ENCODE peak calls at places on chromosomes 2 and 18, in four cellular contexts. C is A549, B is WTC11, R is HepG2. W is an unnamed sample.

GRCh38 chr2:44137872-44138551 is 30.7 kb upstream of the PPM1B start:
- DNase-seq in B (no peak), R (no peak), C (no peak), W (no peak)

GRCh38 chr18:46173393-46174316 is 69.5 kb downstream of the HAUS1 start:
- DNase-seq in B (peak; percentile 97), C (peak; percentile 83), R (peak; percentile 87), W (peak; percentile 90)

GRCh38 chr2:68934021-68934420 is 18.7 kb downstream of the GKN2 start:
- DNase-seq in C (no peak), B (no peak), R (no peak), W (no peak)

GRCh38 chr18:48949606-48950535 is 894 bp downstream of the SMAD7 start:
- DNase-seq in B (peak; percentile 66), R (no peak), C (no peak), W (peak; percentile 53)

GRCh38 chr18:56873441-56874140 is 222.4 kb downstream of the WDR7 start:
- DNase-seq in R (peak; percentile 28), B (peak; percentile 29), C (no peak), W (peak; percentile 68)

GRCh38 chr18:79682896-79683625 is 3.5 kb downstream of the CTDP1 start:
- DNase-seq in C (no peak), B (no peak), R (no peak), W (no peak)

GRCh38 chr2:172107690-172108586 is 5.2 kb upstream of the DLX2 start:
- DNase-seq in B (no peak), C (no peak), R (no peak), W (no peak)

GRCh38 chr2:96687711-96688640 is 45.4 kb downstream of the FER1L5 start:
- DNase-seq in B (no peak), R (no peak), C (no peak), W (no peak)

GRCh38 chr2:38460313-38460712 is 83.2 kb upstream of the ATL2 start:
- DNase-seq in C (no peak), B (no peak), R (no peak), W (no peak)

GRCh38 chr2:73827018-73827417 is 1.7 kb upstream of the STAMBP start:
- DNase-seq in C (peak; percentile 32), R (no peak), B (no peak), W (peak; percentile 30)

GRCh38 chr2:165793779-165794519 is at the start of gene GALNT3:
- DNase-seq in C (no peak), B (peak; percentile 96), R (no peak), W (no peak)

GRCh38 chr2:121596221-121597080 is 52.8 kb downstream of the CLASP1 start:
- DNase-seq in B (no peak), R (peak; percentile 67), C (peak; percentile 18), W (peak; percentile 81)

GRCh38 chr18:10912790-10913560 is 236.4 kb downstream of the PIEZO2 start:
- DNase-seq in C (no peak), B (no peak), R (peak; percentile 86), W (peak; percentile 97)

GRCh38 chr18:78430171-78430857 is 549.3 kb upstream of the SALL3 start:
- DNase-seq in B (no peak), R (no peak), C (no peak), W (no peak)

GRCh38 chr2:62056341-62056740 is 139.6 kb upstream of the B3GNT2 start:
- DNase-seq in B (no peak), R (no peak), C (no peak), W (no peak)
- TF ChIP-seq JUN in B (no peak), R (no peak), C (no peak), W (no peak)

DNA sequence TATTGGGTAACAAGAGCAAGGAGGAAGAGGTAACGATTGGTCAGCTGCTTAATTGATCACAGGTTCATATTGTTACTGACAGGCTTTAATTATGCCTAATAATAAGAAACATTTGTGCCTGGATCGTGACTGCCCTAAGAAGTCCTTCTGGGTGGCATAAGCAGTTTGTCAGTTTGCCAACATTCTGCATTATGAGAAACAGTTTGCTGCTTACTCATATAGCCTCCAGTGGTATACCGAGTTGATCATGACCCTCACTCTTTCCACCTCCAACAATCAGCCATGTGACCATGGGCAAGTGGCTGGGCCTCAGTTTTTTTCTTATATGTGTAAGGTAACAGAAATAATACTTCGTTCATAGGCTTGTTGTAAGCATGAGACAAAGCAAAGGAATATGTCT is 96.6 kb upstream of the CABLES1 start:
- DNase-seq in C (no peak), R (no peak), B (no peak), W (no peak)
- TF ChIP-seq JUN in C (no peak), R (no peak), B (no peak), W (no peak)

GRCh38 chr2:36013064-36013463 is 342.5 kb upstream of the CRIM1 start:
- DNase-seq in R (no peak), C (no peak), B (no peak), W (peak; percentile 34)
- TF ChIP-seq JUN in R (no peak), C (no peak), B (no peak), W (peak; percentile 34)

DNA sequence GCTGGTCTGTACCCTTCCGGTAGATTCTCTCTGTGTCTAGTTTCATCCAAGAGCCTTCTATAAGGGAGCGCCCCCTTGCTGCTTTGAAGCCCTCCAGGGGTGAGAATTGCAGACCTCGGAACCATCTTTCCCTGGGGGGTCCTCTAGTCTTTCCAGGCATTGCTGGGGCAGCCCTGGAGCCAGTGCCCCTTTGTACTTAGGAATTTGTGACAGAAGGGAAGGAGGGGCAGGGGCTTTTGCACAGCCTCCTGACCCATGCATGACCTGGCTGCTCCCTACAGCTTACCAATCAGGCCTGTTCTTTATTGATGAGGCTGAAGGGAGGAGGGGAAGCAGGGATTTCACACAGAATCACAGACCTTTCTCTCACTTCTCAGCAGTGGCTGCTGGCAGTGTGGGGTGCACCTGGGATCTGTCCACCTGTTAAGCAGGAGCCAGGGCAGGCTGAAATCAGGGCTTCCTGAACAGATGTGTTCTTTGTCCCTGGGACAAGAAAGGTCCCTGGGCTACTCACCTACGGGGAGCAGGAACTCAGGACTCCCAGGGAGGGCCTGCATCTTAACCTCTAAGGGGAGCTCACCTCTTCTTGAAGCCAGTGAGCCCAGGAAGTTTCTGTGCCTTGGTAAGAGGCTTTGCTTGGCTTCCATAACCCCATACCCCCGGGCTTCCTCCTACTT is 56.0 kb upstream of the MAPRE3 start:
- DNase-seq in R (no peak), C (no peak), B (peak; percentile 35), W (no peak)
- TF ChIP-seq JUN in R (no peak), C (no peak), B (no peak), W (no peak)

GRCh38 chr2:54310961-54311360 is 54.9 kb upstream of the TSPYL6 start:
- DNase-seq in C (no peak), B (no peak), R (no peak), W (peak; percentile 35)

GRCh38 chr2:54308782-54309181 is 52.8 kb upstream of the TSPYL6 start:
- DNase-seq in R (peak; percentile 48), C (no peak), B (no peak), W (no peak)

GRCh38 chr2:54308186-54308585 is 52.2 kb upstream of the TSPYL6 start:
- DNase-seq in B (no peak), C (no peak), R (no peak), W (no peak)

GRCh38 chr2:54310314-54310713 is 54.3 kb upstream of the TSPYL6 start:
- DNase-seq in C (no peak), B (no peak), R (peak; percentile 87), W (no peak)

DNA sequence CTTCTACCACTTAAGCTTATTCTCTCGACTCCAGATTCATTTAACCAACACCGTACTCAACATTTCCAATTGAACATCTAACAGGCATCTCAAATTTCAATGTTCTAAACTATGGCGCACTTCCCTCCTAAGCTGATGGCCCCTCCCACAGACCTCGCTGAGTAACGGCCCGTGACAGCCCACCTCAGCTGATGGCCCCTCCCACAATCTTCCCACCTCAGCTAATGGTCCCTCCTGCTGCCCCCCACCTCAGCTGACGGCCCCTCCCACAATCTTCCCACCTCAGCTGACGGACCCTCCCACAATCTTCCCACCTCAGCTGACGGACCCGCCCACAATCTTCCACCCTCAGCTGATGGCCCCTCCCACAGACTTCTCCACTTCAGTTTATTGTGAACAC is 57.1 kb upstream of the TSPYL6 start:
- DNase-seq in B (no peak), C (no peak), R (no peak), W (no peak)
- TF ChIP-seq JUN in B (no peak), C (no peak), R (no peak), W (no peak)

GRCh38 chr2:238872628-238873400 is 24.9 kb downstream of the TWIST2 start:
- DNase-seq in R (no peak), C (no peak), B (no peak), W (no peak)
- TF ChIP-seq JUN in R (no peak), C (no peak), B (no peak), W (no peak)

DNA sequence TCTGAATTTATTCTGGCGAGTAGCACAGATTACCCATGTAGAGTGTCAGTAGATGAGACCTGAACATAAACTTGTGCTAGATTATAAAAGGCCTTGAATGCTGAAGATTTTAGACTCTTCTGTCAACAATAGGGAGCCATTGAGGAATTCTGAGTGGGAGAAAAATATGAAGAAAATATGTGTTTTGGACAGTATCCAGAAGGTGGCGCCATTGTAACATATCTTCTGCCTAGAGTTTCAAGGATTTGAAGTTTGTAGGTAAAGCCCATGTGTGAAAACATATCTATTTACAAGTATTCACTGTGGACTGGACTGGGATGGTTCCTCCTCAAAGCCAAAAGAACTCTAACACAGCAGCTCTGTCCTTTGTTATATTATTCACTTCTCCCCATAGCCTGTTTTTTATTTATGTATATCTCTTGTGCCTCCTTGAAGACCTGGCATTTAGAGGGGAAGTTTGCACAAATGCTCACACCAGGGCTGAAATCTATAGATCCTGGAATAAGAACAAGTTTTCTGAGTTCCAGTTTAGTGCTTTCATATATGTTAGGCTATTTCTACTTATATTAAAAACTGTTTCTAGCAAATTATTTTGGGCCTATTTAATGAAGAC is 124.9 kb downstream of the RDH14 start:
- DNase-seq in R (peak; percentile 58), C (peak; percentile 13), B (no peak), W (peak; percentile 75)
- TF ChIP-seq JUN in R (no peak), C (no peak), B (no peak), W (no peak)

GRCh38 chr2:71472019-71472418 is 18.7 kb downstream of the DYSF start:
- DNase-seq in C (no peak), B (no peak), R (no peak), W (no peak)
- TF ChIP-seq JUN in C (no peak), B (no peak), R (no peak), W (no peak)

W was measured in endothelial cell of umbilical vein.